ENCODE peak calls at places on chromosomes 11 and 22, in eight cellular contexts. P is uterus; X is stimulated activated naive CD8-positive, alpha-beta T cell treated with anti-CD3 and anti-CD28 coated beads, Interleukin-15, amount 100 ng/mL, for 72 hours; I is choroid plexus epithelial cell; G is LoVo; C is Ammon's horn; B is coronary artery; U is cardiac muscle cell. N is an unnamed sample.

GRCh38 chr11:57203359-57203758 is 21.6 kb downstream of the LRRC55 start:
- DNase-seq in P (peak), X (no peak), I (no peak), G (no peak), C (no peak), B (no peak), U (peak), N (no peak)

GRCh38 chr11:1864216-1864615 is 11.3 kb downstream of the LSP1 start:
- DNase-seq in P (no peak), X (no peak), I (no peak), G (no peak), C (no peak), B (no peak), U (peak), N (no peak)

GRCh38 chr11:44985721-44986120 is 35.0 kb upstream of the TP53I11 start:
- DNase-seq in P (no peak), X (no peak), I (no peak), G (no peak), C (no peak), B (no peak), U (no peak), N (peak)

GRCh38 chr11:88552377-88553029 is 215.0 kb upstream of the CTSC start:
- DNase-seq in P (no peak), X (peak), I (peak), G (peak), C (peak), B (no peak), U (peak), N (peak)

GRCh38 chr11:12771875-12772274 is 97.7 kb downstream of the TEAD1 start:
- DNase-seq in P (no peak), X (no peak), I (peak), G (no peak), C (no peak), B (no peak), U (no peak), N (no peak)

GRCh38 chr11:120554771-120555432 is 43.4 kb downstream of the GRIK4 start:
- DNase-seq in P (no peak), X (no peak), I (peak), G (no peak), C (peak), B (no peak), U (peak), N (no peak)

GRCh38 chr11:102177974-102178631 is 67.9 kb downstream of the YAP1 start:
- DNase-seq in P (no peak), X (no peak), I (peak), G (peak), C (no peak), B (no peak), U (peak), N (peak)

GRCh38 chr22:28899199-28899853 is 16.0 kb downstream of the ZNRF3 start:
- DNase-seq in P (no peak), X (no peak), I (no peak), G (no peak), C (no peak), B (no peak), U (no peak), N (no peak)

GRCh38 chr11:78952188-78952587 is 377.5 kb upstream of the NARS2 start:
- DNase-seq in P (no peak), X (no peak), I (no peak), G (no peak), C (no peak), B (no peak), U (no peak), N (no peak)

GRCh38 chr11:128455766-128456165 is 131.6 kb downstream of the ETS1 start:
- DNase-seq in P (no peak), X (no peak), I (no peak), G (no peak), C (no peak), B (no peak), U (peak), N (no peak)

GRCh38 chr22:36350751-36351594 is 36.8 kb downstream of the MYH9 start:
- DNase-seq in P (no peak), X (peak), I (peak), G (no peak), C (no peak), B (peak), U (no peak), N (no peak)

GRCh38 chr11:61071208-61071681 is 31.0 kb upstream of the CD5 start:
- DNase-seq in P (no peak), X (peak), I (no peak), G (no peak), C (no peak), B (no peak), U (no peak), N (no peak)

GRCh38 chr11:85874265-85874664 is 19.1 kb downstream of the CCDC83 start:
- DNase-seq in P (no peak), X (no peak), I (peak), G (no peak), C (no peak), B (no peak), U (peak), N (no peak)

GRCh38 chr11:68038718-68039525 is at the start of gene TCIRG1:
- DNase-seq in P (peak), X (peak), I (peak), G (peak), C (peak), B (peak), U (peak), N (peak)

GRCh38 chr11:66464916-66465315 is 1.8 kb upstream of the PELI3 start:
- DNase-seq in P (no peak), X (no peak), I (no peak), G (no peak), C (no peak), B (no peak), U (no peak), N (no peak)

GRCh38 chr11:45110562-45110961 is 35.9 kb upstream of the PRDM11 start:
- DNase-seq in P (peak), X (peak), I (peak), G (peak), C (peak), B (no peak), U (peak), N (peak)

GRCh38 chr22:50271519-50271970 is 1.4 kb upstream of the MAPK11 start:
- DNase-seq in P (peak), X (no peak), I (peak), G (peak), C (peak), B (no peak), U (peak), N (no peak)

GRCh38 chr11:77198440-77198849 is 70.4 kb downstream of the MYO7A start:
- DNase-seq in P (peak), X (peak), I (peak), G (no peak), C (no peak), B (no peak), U (peak), N (no peak)

GRCh38 chr11:123719452-123719851 is 22.0 kb downstream of the ZNF202 start:
- DNase-seq in P (no peak), X (no peak), I (peak), G (no peak), C (no peak), B (no peak), U (no peak), N (no peak)

GRCh38 chr11:64226507-64227051 is 505 bp downstream of the NUDT22 start:
- DNase-seq in P (peak), X (peak), I (no peak), G (peak), C (peak), B (peak), U (no peak), N (no peak)

GRCh38 chr11:108886608-108887007 is 221.7 kb downstream of the DDX10 start:
- DNase-seq in P (no peak), X (no peak), I (peak), G (no peak), C (no peak), B (no peak), U (no peak), N (no peak)

GRCh38 chr11:129951201-129951882 is 51.3 kb downstream of the PRDM10 start:
- DNase-seq in P (no peak), X (no peak), I (peak), G (no peak), C (no peak), B (no peak), U (peak), N (peak)

GRCh38 chr11:95920460-95921105 is 3.3 kb downstream of the MTMR2 start:
- DNase-seq in P (no peak), X (no peak), I (peak), G (no peak), C (no peak), B (no peak), U (no peak), N (no peak)

GRCh38 chr11:44751066-44751465 is 24.3 kb downstream of the TSPAN18 start:
- DNase-seq in P (peak), X (no peak), I (no peak), G (no peak), C (peak), B (peak), U (no peak), N (no peak)

GRCh38 chr11:57648791-57649735 is 649 bp downstream of the YPEL4 start:
- DNase-seq in P (peak), X (no peak), I (no peak), G (no peak), C (peak), B (no peak), U (peak), N (no peak)

GRCh38 chr22:20249797-20250354 is 18.2 kb downstream of the RTN4R start:
- DNase-seq in P (peak), X (no peak), I (peak), G (no peak), C (peak), B (no peak), U (peak), N (no peak)

GRCh38 chr22:32850591-32851517 is 49.3 kb downstream of the TIMP3 start:
- DNase-seq in P (peak), X (no peak), I (peak), G (no peak), C (peak), B (peak), U (peak), N (no peak)

GRCh38 chr11:65911682-65912568 is 6.9 kb downstream of the C11orf68 start:
- DNase-seq in P (peak), X (no peak), I (peak), G (peak), C (no peak), B (no peak), U (peak), N (no peak)

GRCh38 chr22:38927033-38927789 is 30.2 kb upstream of the APOBEC3A start:
- DNase-seq in P (peak), X (peak), I (peak), G (no peak), C (peak), B (no peak), U (peak), N (no peak)

GRCh38 chr22:38925571-38926041 is 31.8 kb upstream of the APOBEC3A start:
- DNase-seq in P (no peak), X (no peak), I (no peak), G (no peak), C (no peak), B (no peak), U (no peak), N (no peak)